ENCODE peak calls at places on chromosome 5, in six cellular contexts. D is IMR-90, Z is mesendoderm, V is H9, W is trophoblast cell, U is neuronal stem cell. O is an unnamed sample.

GRCh38 chr5:32076699-32077695 is 97.1 kb downstream of the GOLPH3 start:
- DNase-seq in D (peak; percentile 59), Z (peak; percentile 51), V (no peak), W (peak; percentile 75), U (peak; percentile 21), O (no peak)

GRCh38 chr5:113119271-113119924 is 142.8 kb downstream of the DCP2 start:
- DNase-seq in D (peak; percentile 12), Z (peak; percentile 13), V (no peak), W (no peak), U (no peak), O (no peak)

GRCh38 chr5:86596476-86596875 is 21.3 kb upstream of the COX7C start:
- DNase-seq in D (no peak), Z (no peak), V (no peak), W (no peak), U (no peak), O (no peak)

GRCh38 chr5:96601811-96602244 is 60.3 kb upstream of the CAST start:
- DNase-seq in D (peak; percentile 75), Z (peak; percentile 73), V (peak; percentile 40), W (peak; percentile 90), U (peak; percentile 64), O (peak; percentile 58)

GRCh38 chr5:141913560-141913959 is 10.1 kb upstream of the DELE1 start:
- DNase-seq in D (no peak), Z (no peak), V (no peak), W (peak; percentile 18), U (no peak), O (no peak)

GRCh38 chr5:6704361-6704851 is 8.8 kb upstream of the TENT4A start:
- DNase-seq in D (peak; percentile 92), Z (no peak), V (no peak), W (no peak), U (no peak), O (no peak)

GRCh38 chr5:150022681-150023080 is 22.1 kb downstream of the HMGXB3 start:
- DNase-seq in D (no peak), Z (no peak), V (peak; percentile 31), W (no peak), U (no peak), O (no peak)

GRCh38 chr5:73106335-73106734 is 14.0 kb upstream of the TMEM171 start:
- DNase-seq in D (no peak), Z (no peak), V (no peak), W (no peak), U (no peak), O (no peak)

GRCh38 chr5:88140396-88140862 is 128.2 kb downstream of the TMEM161B start:
- DNase-seq in D (no peak), Z (no peak), V (peak; percentile 91), W (no peak), U (peak; percentile 9), O (peak; percentile 82)

GRCh38 chr5:72937517-72938061 is 18.3 kb upstream of the FCHO2 start:
- DNase-seq in D (no peak), Z (no peak), V (no peak), W (peak; percentile 6), U (no peak), O (no peak)

GRCh38 chr5:110040178-110040577 is 350.5 kb downstream of the MAN2A1 start:
- DNase-seq in D (no peak), Z (peak; percentile 20), V (no peak), W (peak; percentile 56), U (no peak), O (no peak)

GRCh38 chr5:139104577-139105271 is 93.4 kb downstream of the SIL1 start:
- DNase-seq in D (peak; percentile 90), Z (no peak), V (peak; percentile 22), W (no peak), U (no peak), O (no peak)

GRCh38 chr5:10338996-10339903 is 14.2 kb upstream of the MARCHF6 start:
- DNase-seq in D (no peak), Z (no peak), V (peak; percentile 63), W (no peak), U (peak; percentile 45), O (no peak)

GRCh38 chr5:7415123-7415522 is 19.2 kb downstream of the ADCY2 start:
- DNase-seq in D (no peak), Z (no peak), V (no peak), W (peak; percentile 23), U (no peak), O (no peak)

GRCh38 chr5:591746-592145 is 20.4 kb upstream of the CEP72 start:
- DNase-seq in D (no peak), Z (no peak), V (no peak), W (no peak), U (no peak), O (no peak)

GRCh38 chr5:66299463-66299862 is 155.4 kb downstream of the SREK1 start:
- DNase-seq in D (no peak), Z (no peak), V (no peak), W (no peak), U (no peak), O (no peak)

GRCh38 chr5:150245111-150245789 is 44.3 kb downstream of the CAMK2A start:
- DNase-seq in D (peak; percentile 28), Z (no peak), V (no peak), W (peak; percentile 38), U (no peak), O (no peak)

GRCh38 chr5:103407399-103407798 is 148.8 kb downstream of the MACIR start:
- DNase-seq in D (peak; percentile 53), Z (no peak), V (no peak), W (peak; percentile 64), U (no peak), O (no peak)

GRCh38 chr5:94345257-94345656 is 273.1 kb downstream of the KIAA0825 start:
- DNase-seq in D (no peak), Z (no peak), V (no peak), W (no peak), U (no peak), O (no peak)

GRCh38 chr5:372556-372910 is 51.0 kb downstream of the AHRR start:
- DNase-seq in D (no peak), Z (no peak), V (peak; percentile 23), W (no peak), U (no peak), O (peak; percentile 40)

GRCh38 chr5:168434746-168435321 is 51.4 kb upstream of the RARS1 start:
- DNase-seq in D (peak; percentile 73), Z (no peak), V (no peak), W (no peak), U (no peak), O (no peak)

GRCh38 chr5:104048231-104048630 is 485.6 kb upstream of the NUDT12 start:
- DNase-seq in D (no peak), Z (no peak), V (no peak), W (no peak), U (no peak), O (no peak)

GRCh38 chr5:136058031-136058971 is 29.5 kb downstream of the TGFBI start:
- DNase-seq in D (peak; percentile 100), Z (peak; percentile 93), V (peak; percentile 60), W (peak; percentile 94), U (no peak), O (no peak)

GRCh38 chr5:1931590-1932138 is 48.9 kb upstream of the IRX4 start:
- DNase-seq in D (no peak), Z (peak; percentile 61), V (peak; percentile 70), W (peak; percentile 30), U (no peak), O (peak; percentile 76)

GRCh38 chr5:152901754-152902153 is 496.7 kb upstream of the NMUR2 start:
- DNase-seq in D (no peak), Z (no peak), V (no peak), W (no peak), U (no peak), O (no peak)

GRCh38 chr5:116652196-116652729 is 77.6 kb upstream of the SEMA6A start:
- DNase-seq in D (peak; percentile 68), Z (peak; percentile 90), V (peak; percentile 76), W (peak; percentile 37), U (peak; percentile 64), O (peak; percentile 39)

GRCh38 chr5:2430606-2431005 is 320.9 kb downstream of the IRX2 start:
- DNase-seq in D (no peak), Z (no peak), V (no peak), W (no peak), U (no peak), O (no peak)

GRCh38 chr5:159518361-159518760 is 188.1 kb upstream of the IL12B start:
- DNase-seq in D (peak; percentile 21), Z (no peak), V (no peak), W (peak; percentile 25), U (no peak), O (no peak)

GRCh38 chr5:157306690-157307089 is 40.8 kb downstream of the CYFIP2 start:
- DNase-seq in D (no peak), Z (no peak), V (no peak), W (no peak), U (no peak), O (no peak)

GRCh38 chr5:120354126-120354525 is 110.0 kb upstream of the PRR16 start:
- DNase-seq in D (no peak), Z (no peak), V (no peak), W (peak; percentile 65), U (no peak), O (no peak)

GRCh38 chr5:140833993-140834392 is at the start of gene PCDHA7:
- DNase-seq in D (peak; percentile 2), Z (no peak), V (no peak), W (no peak), U (no peak), O (no peak)

GRCh38 chr5:145975361-145976066 is 39.1 kb downstream of the SH3RF2 start:
- DNase-seq in D (peak; percentile 89), Z (peak; percentile 46), V (no peak), W (peak; percentile 23), U (no peak), O (no peak)

GRCh38 chr5:177592010-177592834 is at the start of gene TMED9:
- DNase-seq in D (peak; percentile 82), Z (peak; percentile 94), V (peak; percentile 93), W (peak; percentile 93), U (peak; percentile 70), O (peak; percentile 60)
- H3K23ac ChIP-seq in D (peak within 1 kb of the TSS; percentile 96), Z (no peak within 1 kb of the TSS), V (no peak within 1 kb of the TSS), W (peak within 1 kb of the TSS; percentile 33), U (peak within 1 kb of the TSS; percentile 90), O (no peak within 1 kb of the TSS)

GRCh38 chr5:68433921-68434879 is 218.6 kb downstream of the PIK3R1 start:
- DNase-seq in D (peak; percentile 96), Z (peak; percentile 71), V (peak; percentile 37), W (peak; percentile 100), U (no peak), O (peak; percentile 23)
- H3K23ac ChIP-seq in D (peak overlapping the region; percentile 97), Z (no peak overlapping the region), V (no peak overlapping the region), W (no peak overlapping the region), U (no peak overlapping the region), O (no peak overlapping the region)

GRCh38 chr5:99587983-99588382 is 659.2 kb upstream of the CHD1 start:
- DNase-seq in D (no peak), Z (no peak), V (no peak), W (no peak), U (no peak), O (no peak)

GRCh38 chr5:99589424-99589823 is 660.6 kb upstream of the CHD1 start:
- DNase-seq in D (no peak), Z (no peak), V (no peak), W (no peak), U (no peak), O (no peak)

GRCh38 chr5:99590806-99591205 is 662.0 kb upstream of the CHD1 start:
- DNase-seq in D (no peak), Z (no peak), V (no peak), W (no peak), U (no peak), O (no peak)

GRCh38 chr5:99586878-99587277 is 658.1 kb upstream of the CHD1 start:
- DNase-seq in D (no peak), Z (peak; percentile 37), V (no peak), W (peak; percentile 79), U (no peak), O (no peak)
- H3K23ac ChIP-seq in D (no peak overlapping the region), Z (no peak overlapping the region), V (no peak overlapping the region), W (no peak overlapping the region), U (no peak overlapping the region), O (no peak overlapping the region)

GRCh38 chr5:180494060-180494509 is at the start of gene CNOT6:
- DNase-seq in D (peak; percentile 93), Z (peak; percentile 96), V (peak; percentile 93), W (peak; percentile 97), U (peak; percentile 92), O (peak; percentile 95)
- H3K23ac ChIP-seq in D (peak within 1 kb of the TSS; percentile 81), Z (peak within 1 kb of the TSS; percentile 6), V (no peak within 1 kb of the TSS), W (no peak within 1 kb of the TSS), U (peak within 1 kb of the TSS; percentile 99), O (no peak within 1 kb of the TSS)